ENCODE peak calls at places on chromosomes 6 and 20, in four cellular contexts. I, S, W and H are unnamed samples.
A peak's percentile ranks its signal among the peaks of the same experiment; 100 is the strongest.

GRCh38 chr6:95693108-95693507 is 115.8 kb downstream of the MANEA start:
- DNase-seq in I (no peak), W (peak; percentile 0), S (no peak), H (no peak)

GRCh38 chr20:21102252-21102609 is 3.9 kb downstream of the LINC00237 start:
- DNase-seq in S (peak; percentile 42), W (no peak), I (no peak), H (no peak)

GRCh38 chr6:112199001-112199403 is 55.4 kb downstream of the LAMA4 start:
- DNase-seq in W (no peak), I (no peak), S (no peak), H (no peak)

GRCh38 chr6:106510090-106510970 is 119.0 kb downstream of the RTN4IP1 start:
- DNase-seq in I (peak; percentile 50), W (peak; percentile 51), S (peak; percentile 37), H (peak; percentile 61)

GRCh38 chr20:51481311-51481997 is 61.1 kb downstream of the NFATC2 start:
- DNase-seq in W (no peak), S (no peak), I (peak; percentile 30), H (no peak)

GRCh38 chr6:25340854-25341552 is 61.8 kb downstream of the CARMIL1 start:
- DNase-seq in W (no peak), I (no peak), S (no peak), H (no peak)

GRCh38 chr20:57526885-57527566 is 2.1 kb upstream of the CTCFL start:
- DNase-seq in S (no peak), I (no peak), W (no peak), H (no peak)

GRCh38 chr6:155530219-155530834 is 74.7 kb upstream of the NOX3 start:
- DNase-seq in W (peak; percentile 53), I (no peak), S (no peak), H (no peak)

GRCh38 chr6:24919404-24919892 is 16.3 kb downstream of the RIPOR2 start:
- DNase-seq in W (no peak), I (no peak), S (no peak), H (no peak)

GRCh38 chr20:62617711-62618483 is 24.4 kb upstream of the SLCO4A1 start:
- DNase-seq in W (no peak), I (peak; percentile 37), S (peak; percentile 77), H (peak; percentile 78)

GRCh38 chr6:8958894-8959511 is 523.7 kb upstream of the SLC35B3 start:
- DNase-seq in I (no peak), S (no peak), W (peak; percentile 63), H (no peak)

GRCh38 chr20:10619427-10619826 is 54.4 kb downstream of the JAG1 start:
- DNase-seq in S (no peak), I (no peak), W (peak; percentile 91), H (no peak)

GRCh38 chr6:126625019-126625418 is 285.1 kb downstream of the CENPW start:
- DNase-seq in W (peak; percentile 23), I (no peak), S (no peak), H (no peak)

GRCh38 chr6:28651161-28651560 is 125.5 kb downstream of the GPX5 start:
- DNase-seq in I (no peak), W (peak; percentile 48), S (no peak), H (no peak)

GRCh38 chr6:138719011-138719635 is 54.4 kb upstream of the CCDC28A start:
- DNase-seq in W (peak; percentile 10), S (no peak), I (no peak), H (no peak)

GRCh38 chr20:47620808-47621805 is 119.4 kb downstream of the NCOA3 start:
- DNase-seq in W (peak; percentile 63), S (no peak), I (no peak), H (no peak)

GRCh38 chr6:232896-233640 is 59.2 kb upstream of the DUSP22 start:
- DNase-seq in I (no peak), S (no peak), W (no peak), H (no peak)

GRCh38 chr6:29009358-29009757 is 4.2 kb upstream of the ZNF311 start:
- DNase-seq in I (no peak), W (no peak), S (no peak), H (no peak)